ENCODE peak calls at places on chromosomes 6 and 20, in seven cellular contexts. M is HCT116, P is H1, K is HepG2, S is GM12878, W is SK-N-SH, X is K562. V is an unnamed sample.

GRCh38 chr20:36399147-36399968 is 93.2 kb downstream of the DLGAP4 start:
- DNase-seq in W (peak; percentile 81), S (no peak), P (peak; percentile 78), K (peak; percentile 88), M (peak; percentile 91), X (peak; percentile 72), V (peak; percentile 73)

GRCh38 chr6:34318492-34319470 is 70.0 kb upstream of the SMIM29 start:
- DNase-seq in K (no peak), S (no peak), P (no peak), W (no peak), X (peak; percentile 79), M (no peak), V (no peak)

GRCh38 chr6:130385059-130385695 is 19.4 kb downstream of the TMEM200A start:
- DNase-seq in S (no peak), K (no peak), W (no peak), X (no peak), M (no peak), P (no peak), V (no peak)

GRCh38 chr6:107800564-107801164 is 23.4 kb downstream of the SCML4 start:
- DNase-seq in K (peak; percentile 19), M (no peak), W (no peak), X (no peak), P (no peak), S (no peak), V (no peak)

GRCh38 chr6:63538550-63538949 is 33.7 kb upstream of the LOC128125822 start:
- DNase-seq in K (no peak), M (no peak), X (no peak), P (no peak), S (no peak), W (no peak), V (no peak)

GRCh38 chr20:12896180-12896579 is 112.6 kb upstream of the SPTLC3 start:
- DNase-seq in S (no peak), K (no peak), W (no peak), M (no peak), P (no peak), X (no peak), V (no peak)

GRCh38 chr6:26295691-26296555 is 69.1 kb upstream of the BTN3A2 start:
- DNase-seq in K (peak; percentile 86), X (peak; percentile 95), M (peak; percentile 61), P (no peak), S (no peak), W (no peak), V (peak; percentile 72)

GRCh38 chr6:54010340-54011276 is 100.6 kb upstream of the MLIP start:
- DNase-seq in P (no peak), S (no peak), M (no peak), K (peak; percentile 55), W (no peak), X (no peak), V (no peak)

GRCh38 chr6:22530506-22530905 is 38.9 kb upstream of the HDGFL1 start:
- DNase-seq in S (no peak), W (no peak), K (no peak), X (no peak), M (no peak), P (no peak), V (no peak)

GRCh38 chr6:4518506-4518905 is 257.7 kb upstream of the CDYL start:
- DNase-seq in W (no peak), M (no peak), P (no peak), X (no peak), S (peak; percentile 9), K (no peak), V (no peak)
- TF ChIP-seq MAX in W (no peak), M (no peak), P (no peak), X (no peak), S (no peak), K (no peak), V (no peak)

DNA sequence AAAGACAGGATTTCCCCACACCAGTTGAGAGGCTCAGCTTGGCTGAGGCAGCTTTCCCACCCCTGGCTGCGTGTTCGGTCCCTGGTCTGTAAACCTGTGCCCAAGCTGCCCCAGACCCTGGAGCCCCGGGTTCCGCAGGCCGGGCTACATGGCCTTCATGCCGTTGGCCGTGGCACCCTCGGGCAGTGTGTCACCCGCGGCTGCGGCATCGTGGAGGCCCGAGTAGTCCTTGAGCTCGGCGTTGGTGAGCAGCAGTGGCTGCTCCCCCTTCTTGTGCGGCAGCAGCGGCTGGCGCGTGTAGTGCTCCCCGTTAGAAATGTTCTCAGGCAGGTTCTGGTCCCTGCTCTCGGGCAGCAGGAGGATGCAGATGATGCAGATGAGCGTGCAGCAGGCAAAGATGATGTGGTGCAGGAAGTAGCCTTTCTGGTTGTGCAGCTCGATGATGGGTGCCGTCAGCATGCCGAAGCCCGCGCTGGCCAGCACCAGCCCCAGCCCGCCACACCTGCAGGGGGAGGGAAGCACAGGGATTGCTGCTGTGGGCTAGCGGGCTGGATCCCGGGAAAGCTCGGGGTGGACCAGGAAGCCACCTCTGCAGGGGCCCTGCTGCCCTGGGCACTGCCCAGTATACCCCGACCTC is 14.3 kb downstream of the PSMG4 start:
- DNase-seq in W (no peak), P (no peak), K (no peak), X (no peak), S (no peak), M (no peak), V (no peak)
- TF ChIP-seq POLR2AphosphoS5 in W (no peak), P (no peak), K (no peak), X (no peak), S (no peak), M (no peak), V (no peak)

DNA sequence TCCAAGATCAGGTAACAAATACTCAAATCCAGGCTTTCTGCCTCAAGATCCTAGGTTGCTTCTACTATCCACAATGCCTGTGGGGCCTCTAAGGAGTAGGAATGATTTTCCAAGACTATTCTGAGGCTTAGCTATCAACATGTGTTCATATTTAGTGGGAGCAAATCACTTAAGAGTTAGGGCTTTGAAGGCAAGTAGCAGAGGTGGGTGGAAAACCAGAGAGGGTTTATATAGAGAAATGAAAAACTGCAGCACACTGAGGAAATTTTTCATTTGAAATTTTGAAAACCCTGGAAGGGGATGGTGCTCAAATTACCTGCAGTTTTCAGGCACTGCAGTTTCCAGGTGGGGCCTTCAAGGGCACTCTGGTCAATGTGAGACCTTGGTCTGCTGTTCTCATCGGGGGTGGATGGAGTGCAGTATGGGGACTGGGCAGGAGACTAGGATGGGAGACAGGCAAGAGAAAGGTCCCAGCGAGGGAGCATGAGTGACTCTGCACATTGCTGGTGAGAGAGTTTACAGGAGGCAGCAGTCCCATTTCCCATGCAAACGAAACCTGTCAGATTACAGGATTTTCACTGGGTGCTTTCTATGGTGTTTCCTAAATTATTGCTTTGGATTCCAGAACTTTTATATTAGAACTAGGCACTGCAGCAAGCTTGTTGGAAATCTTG is 73.3 kb upstream of the DTNBP1 start:
- DNase-seq in S (no peak), K (no peak), M (no peak), X (peak; percentile 69), P (no peak), W (no peak), V (no peak)
- H3K27ac ChIP-seq in S (no peak overlapping the region), K (no peak overlapping the region), M (no peak overlapping the region), X (peak overlapping the region; percentile 61), P (no peak overlapping the region), W (no peak overlapping the region), V (no peak overlapping the region)

GRCh38 chr20:4775322-4776078 is 53.8 kb downstream of the PRND start:
- DNase-seq in W (no peak), K (no peak), X (no peak), M (no peak), S (no peak), P (no peak), V (no peak)
- TF ChIP-seq MAX in W (no peak), K (no peak), X (no peak), M (no peak), S (no peak), P (no peak), V (no peak)

DNA sequence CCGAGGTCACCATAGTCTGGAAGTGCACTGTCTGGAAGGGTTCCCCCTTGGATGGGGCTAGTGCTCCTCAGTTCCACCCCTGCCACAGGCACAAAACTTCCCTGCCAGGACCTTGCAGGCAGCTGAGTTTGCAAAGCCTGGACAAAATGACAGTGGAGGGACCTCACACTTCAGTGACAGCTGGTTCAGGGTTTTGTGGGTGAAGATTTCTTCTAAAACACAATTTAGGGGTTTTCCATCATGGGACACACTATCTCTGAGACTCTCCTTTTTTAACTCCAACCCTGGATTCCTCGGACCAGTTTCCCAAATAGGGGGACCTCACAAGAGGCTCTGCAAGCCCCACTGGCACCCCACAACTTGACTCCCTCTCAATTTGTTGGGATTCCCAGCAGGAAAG is 33.6 kb upstream of the PREX1 start:
- DNase-seq in X (no peak), K (no peak), P (no peak), W (no peak), M (no peak), S (no peak), V (no peak)
- TF ChIP-seq POLR2AphosphoS5 in X (no peak), K (no peak), P (no peak), W (no peak), M (no peak), S (no peak), V (no peak)

DNA sequence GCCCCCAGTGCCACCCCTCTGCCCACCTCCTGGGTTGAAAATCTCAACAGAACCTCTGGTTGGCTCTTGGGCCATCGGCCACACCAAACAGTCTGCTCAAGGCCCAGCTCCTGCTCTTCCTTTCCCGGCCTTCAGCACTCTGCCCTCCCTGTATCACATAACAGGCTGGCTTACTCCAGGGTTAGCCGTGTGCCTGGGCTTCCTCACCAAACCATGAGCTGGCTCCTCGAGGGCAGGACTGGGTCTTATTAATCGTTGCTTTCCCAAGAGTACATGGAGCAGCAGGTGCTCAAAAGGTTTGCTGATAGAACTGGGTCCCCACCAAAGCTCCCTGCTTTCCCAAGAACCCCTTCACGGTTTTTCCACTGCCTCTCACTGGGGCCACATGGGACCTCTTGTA is 12.7 kb upstream of the FAM83C start:
- DNase-seq in P (no peak), W (no peak), K (no peak), M (no peak), S (no peak), X (no peak), V (no peak)
- H3K27ac ChIP-seq in P (no peak overlapping the region), W (peak overlapping the region; percentile 97), K (peak overlapping the region; percentile 49), M (peak overlapping the region; percentile 94), S (no peak overlapping the region), X (peak overlapping the region; percentile 54), V (peak overlapping the region; percentile 82)